ENCODE peak calls at places on chromosomes 6 and 20, in six cellular contexts. E, I, D, W, A and H are unnamed samples.

GRCh38 chr6:5541751-5542432 is 280.6 kb downstream of the FARS2 start:
- DNase-seq in A (no peak), D (no peak), I (no peak), W (no peak), E (no peak), H (no peak)

GRCh38 chr20:38843346-38843745 is 37.8 kb downstream of the PPP1R16B start:
- DNase-seq in A (no peak), W (no peak), D (no peak), I (peak; percentile 55), E (no peak), H (no peak)

GRCh38 chr6:111663692-111664564 is 58.2 kb upstream of the TRAF3IP2 start:
- DNase-seq in E (no peak), W (no peak), I (no peak), D (peak; percentile 7), A (peak; percentile 72), H (no peak)

GRCh38 chr6:149856256-149856994 is 7.7 kb downstream of the LRP11 start:
- DNase-seq in W (no peak), D (no peak), E (no peak), I (no peak), A (no peak), H (no peak)

GRCh38 chr6:24547243-24547642 is 52.5 kb downstream of the ALDH5A1 start:
- DNase-seq in E (no peak), A (peak; percentile 66), W (no peak), I (peak; percentile 2), D (no peak), H (no peak)

GRCh38 chr20:40551125-40551530 is 137.9 kb downstream of the MAFB start:
- DNase-seq in A (no peak), I (no peak), W (no peak), E (no peak), D (no peak), H (no peak)

GRCh38 chr20:64255361-64256281 is at the start of gene PCMTD2:
- DNase-seq in W (peak; percentile 15), E (peak; percentile 80), A (peak; percentile 92), D (peak; percentile 70), I (peak; percentile 70), H (peak; percentile 71)

GRCh38 chr6:13573669-13574110 is 711 bp upstream of the SIRT5 start:
- DNase-seq in A (peak; percentile 49), D (peak; percentile 12), E (no peak), I (peak; percentile 2), W (no peak), H (peak; percentile 63)

GRCh38 chr6:149012040-149012545 is 265.3 kb downstream of the UST start:
- DNase-seq in W (peak; percentile 92), I (no peak), E (no peak), A (no peak), D (no peak), H (no peak)

GRCh38 chr20:37526839-37527637 is 638 bp downstream of the BLCAP start:
- DNase-seq in W (no peak), A (peak; percentile 42), E (no peak), I (no peak), D (no peak), H (peak; percentile 70)